ENCODE peak calls at places on chromosomes 3 and 15, in five cellular contexts. U, L, A, V and G are unnamed samples.

GRCh38 chr15:73318463-73319351 is 50.1 kb downstream of the HCN4 start:
- DNase-seq in U (no peak), L (peak; percentile 81), A (peak; percentile 87), V (no peak), G (no peak)

GRCh38 chr15:38746211-38746610 is 181.6 kb upstream of the RASGRP1 start:
- DNase-seq in U (no peak), L (no peak), A (no peak), V (no peak), G (no peak)

GRCh38 chr3:76131396-76132153 is 346.2 kb upstream of the ZNF717 start:
- DNase-seq in U (no peak), L (no peak), A (no peak), V (peak; percentile 58), G (no peak)

GRCh38 chr3:99881121-99881524 is 63.5 kb downstream of the CMSS1 start:
- DNase-seq in U (no peak), L (no peak), A (no peak), V (peak; percentile 61), G (no peak)

GRCh38 chr3:66486646-66487045 is 14.2 kb downstream of the LRIG1 start:
- DNase-seq in U (no peak), L (no peak), A (no peak), V (peak; percentile 93), G (no peak)

GRCh38 chr3:64454179-64454578 is 228.9 kb upstream of the PRICKLE2 start:
- DNase-seq in U (no peak), L (no peak), A (no peak), V (peak; percentile 72), G (no peak)

GRCh38 chr3:182000454-182000853 is 288.7 kb downstream of the SOX2 start:
- DNase-seq in U (no peak), L (peak; percentile 21), A (no peak), V (no peak), G (no peak)

GRCh38 chr15:101187820-101188516 is 63.9 kb downstream of the CHSY1 start:
- DNase-seq in U (no peak), L (no peak), A (no peak), V (peak; percentile 97), G (no peak)

GRCh38 chr15:51318382-51319150 is 19.8 kb downstream of the CYP19A1 start:
- DNase-seq in U (no peak), L (no peak), A (no peak), V (peak; percentile 40), G (no peak)

GRCh38 chr3:107756649-107757048 is 233.9 kb downstream of the BBX start:
- DNase-seq in U (no peak), L (no peak), A (no peak), V (peak; percentile 13), G (no peak)

GRCh38 chr15:68481321-68481720 is 49.4 kb upstream of the ITGA11 start:
- DNase-seq in U (no peak), L (no peak), A (no peak), V (no peak), G (no peak)

GRCh38 chr3:155704771-155705559 is 39.9 kb downstream of the PLCH1 start:
- DNase-seq in U (no peak), L (peak; percentile 46), A (no peak), V (no peak), G (no peak)

GRCh38 chr3:4898454-4899313 is 80.6 kb upstream of the BHLHE40 start:
- DNase-seq in U (peak; percentile 76), L (no peak), A (no peak), V (peak; percentile 6), G (no peak)

GRCh38 chr3:159234306-159234705 is 432.5 kb downstream of the MFSD1 start:
- DNase-seq in U (no peak), L (no peak), A (no peak), V (no peak), G (no peak)

GRCh38 chr3:169356284-169356955 is 307.1 kb downstream of the MECOM start:
- DNase-seq in U (no peak), L (peak; percentile 63), A (no peak), V (no peak), G (no peak)

GRCh38 chr3:59056706-59057105 is 6.9 kb upstream of the CFAP20DC start:
- DNase-seq in U (no peak), L (no peak), A (no peak), V (no peak), G (no peak)

GRCh38 chr3:180704532-180704931 is 25.2 kb upstream of the CCDC39 start:
- DNase-seq in U (peak; percentile 75), L (no peak), A (no peak), V (no peak), G (no peak)

GRCh38 chr3:119428538-119428937 is 34.9 kb downstream of the TMEM39A start:
- DNase-seq in U (no peak), L (no peak), A (peak; percentile 65), V (no peak), G (no peak)

GRCh38 chr15:52042051-52042851 is 23.2 kb downstream of the MAPK6 start:
- DNase-seq in U (no peak), L (no peak), A (no peak), V (no peak), G (no peak)

GRCh38 chr3:112979244-112979832 is 4.4 kb upstream of the CD200R1 start:
- DNase-seq in U (no peak), L (peak; percentile 51), A (peak; percentile 68), V (peak; percentile 61), G (no peak)

GRCh38 chr3:126029241-126029640 is 54.7 kb downstream of the SLC41A3 start:
- DNase-seq in U (no peak), L (no peak), A (no peak), V (no peak), G (no peak)

GRCh38 chr3:16253601-16254000 is 11.1 kb downstream of the DPH3 start:
- DNase-seq in U (no peak), L (no peak), A (no peak), V (peak; percentile 20), G (no peak)

GRCh38 chr3:9730747-9731205 is 759 bp upstream of the BRPF1 start:
- DNase-seq in U (no peak), L (no peak), A (peak; percentile 96), V (no peak), G (no peak)

GRCh38 chr3:35970793-35971192 is 331.5 kb downstream of the ARPP21 start:
- DNase-seq in U (no peak), L (no peak), A (no peak), V (no peak), G (no peak)

GRCh38 chr15:40115670-40116093 is 7.0 kb upstream of the BMF start:
- DNase-seq in U (peak; percentile 50), L (no peak), A (peak; percentile 78), V (no peak), G (no peak)

GRCh38 chr3:16494906-16495580 is 18.5 kb downstream of the RFTN1 start:
- DNase-seq in U (no peak), L (no peak), A (no peak), V (peak; percentile 51), G (no peak)

GRCh38 chr3:122021811-122022401 is at the start of gene ILDR1:
- DNase-seq in U (peak; percentile 40), L (peak; percentile 48), A (peak; percentile 74), V (no peak), G (no peak)
- TF ChIP-seq EZH2 in U (no peak), L (no peak), A (no peak), V (no peak), G (no peak)

GRCh38 chr3:50390523-50391177 is 31.3 kb upstream of the TMEM115 start:
- DNase-seq in U (no peak), L (no peak), A (no peak), V (no peak), G (no peak)
- H3K27me3 ChIP-seq in U (no peaks in the 10 kb centered on the region), L (no peaks in the 10 kb centered on the region), A (no peaks in the 10 kb centered on the region), V (no peaks in the 10 kb centered on the region), G (peaks cover 59% of the 10 kb centered on the region)

GRCh38 chr15:76467136-76467535 is 130.6 kb downstream of the ISL2 start:
- DNase-seq in U (no peak), L (no peak), A (no peak), V (no peak), G (no peak)
- H2AFZ ChIP-seq in U (no peak overlapping the region), L (no peak overlapping the region), A (no peak overlapping the region), V (no peak overlapping the region), G (no peak overlapping the region)

DNA sequence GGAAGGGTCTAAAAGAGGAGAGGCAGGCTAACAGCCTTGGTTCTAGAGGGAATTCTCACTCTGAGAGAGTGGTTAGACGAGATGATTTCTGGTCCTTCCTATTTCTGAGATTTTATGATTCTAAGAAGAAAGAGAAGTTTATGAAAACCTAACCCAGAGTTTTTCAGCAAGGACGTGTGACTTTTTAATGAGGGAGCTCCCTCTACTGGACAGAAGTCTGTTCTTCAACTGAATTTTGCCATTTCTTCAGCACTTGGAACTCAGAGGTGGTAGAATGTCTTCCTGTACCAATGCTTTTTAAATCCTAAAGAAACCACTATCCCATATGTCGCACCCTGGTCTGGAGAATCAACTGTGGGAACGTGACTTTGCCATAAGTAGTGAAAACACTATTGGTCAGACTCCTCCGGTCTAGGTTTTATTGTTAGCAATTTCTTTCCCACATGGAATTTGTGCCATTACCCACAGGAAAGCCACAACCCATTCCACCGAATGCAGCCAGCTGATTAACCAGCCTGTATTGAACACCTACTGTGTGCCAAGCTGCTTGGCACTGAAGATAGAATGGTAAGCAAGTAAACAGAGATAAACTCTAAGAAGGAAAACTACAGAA is 199.5 kb upstream of the LMCD1 start:
- DNase-seq in U (peak; percentile 47), L (peak; percentile 62), A (peak; percentile 75), V (peak; percentile 74), G (peak; percentile 9)
- TF ChIP-seq EZH2 in U (no peak), L (no peak), A (no peak), V (no peak), G (no peak)

GRCh38 chr3:171753665-171754408 is 56.4 kb downstream of the PLD1 start:
- DNase-seq in U (no peak), L (no peak), A (no peak), V (peak; percentile 74), G (peak; percentile 38)
- H3K27me3 ChIP-seq in U (no peaks in the 10 kb centered on the region), L (no peaks in the 10 kb centered on the region), A (no peaks in the 10 kb centered on the region), V (no peaks in the 10 kb centered on the region), G (no peaks in the 10 kb centered on the region)

DNA sequence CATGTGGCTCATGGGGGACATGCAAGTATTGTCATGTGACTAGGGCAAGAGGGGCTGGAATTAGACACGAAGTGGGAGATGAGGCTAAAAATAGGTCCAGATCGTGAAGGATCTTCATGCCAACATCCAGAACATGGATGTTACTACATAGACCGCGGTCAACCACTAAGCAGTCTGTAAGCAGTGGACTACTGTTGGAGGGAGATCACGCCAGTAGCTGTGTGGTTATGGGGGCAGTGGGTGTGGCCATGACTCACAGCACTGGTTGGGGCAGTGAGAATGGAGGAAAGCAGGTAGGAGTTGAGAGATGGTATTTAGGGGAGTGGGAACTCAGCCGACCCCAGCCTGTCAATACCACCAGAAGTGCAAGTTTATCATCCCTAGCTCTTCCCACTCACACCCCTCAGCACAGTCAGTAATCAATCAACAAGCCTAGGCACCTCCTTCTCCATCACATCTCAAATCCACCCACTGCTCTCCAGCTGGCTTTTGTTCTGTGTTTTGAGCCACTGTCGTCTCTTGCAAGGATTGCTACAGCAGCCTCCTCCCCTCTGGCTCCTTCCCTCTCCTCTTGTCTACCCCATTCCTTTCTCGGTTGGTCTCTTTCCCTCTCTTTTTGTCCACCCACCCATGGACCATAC is 107.2 kb upstream of the ABHD17C start:
- DNase-seq in U (peak; percentile 54), L (no peak), A (no peak), V (peak; percentile 48), G (no peak)
- H2AFZ ChIP-seq in U (peak overlapping the region; percentile 7), L (no peak overlapping the region), A (no peak overlapping the region), V (no peak overlapping the region), G (no peak overlapping the region)

GRCh38 chr15:60592386-60593339 is 113.7 kb upstream of the ICE2 start:
- DNase-seq in U (peak; percentile 67), L (peak; percentile 95), A (peak; percentile 94), V (peak; percentile 60), G (no peak)
- TF ChIP-seq EZH2 in U (no peak), L (peak; percentile 67), A (no peak), V (no peak), G (no peak)